ENCODE peak calls at places on chromosome 5, in nine cellular contexts. One of them, this sample, is unnamed.
A peak's percentile ranks its signal among the peaks of the same experiment; 100 is the strongest.

GRCh38 chr5:159713254-159713653 is 203.0 kb upstream of the ADRA1B start:
- DNase-seq in mucosa of descending colon: no peak
- DNase-seq in HFF-Myc: no peak
- DNase-seq in BJ: no peak
- DNase-seq in body of pancreas: no peak
- DNase-seq in tibial artery: no peak
- DNase-seq in skeletal muscle cell: no peak
- DNase-seq in adrenal gland: no peak
- DNase-seq in IMR-90: no peak
- DNase-seq in this sample: no peak

GRCh38 chr5:59698774-59699173 is 194.8 kb downstream of the PDE4D start:
- DNase-seq in IMR-90: no peak
- DNase-seq in HFF-Myc: no peak
- DNase-seq in skeletal muscle cell: no peak
- DNase-seq in body of pancreas: no peak
- DNase-seq in adrenal gland: no peak
- DNase-seq in tibial artery: no peak
- DNase-seq in mucosa of descending colon: no peak
- DNase-seq in BJ: no peak
- DNase-seq in this sample: no peak

GRCh38 chr5:35789732-35790461 is 66.8 kb upstream of the IL7R start:
- DNase-seq in adrenal gland: no peak
- DNase-seq in IMR-90: no peak
- DNase-seq in mucosa of descending colon: no peak
- DNase-seq in skeletal muscle cell: no peak
- DNase-seq in body of pancreas: no peak
- DNase-seq in HFF-Myc: no peak
- DNase-seq in BJ: no peak
- DNase-seq in tibial artery: no peak
- DNase-seq in this sample: no peak

GRCh38 chr5:113223831-113224604 is 210.8 kb downstream of the TSSK1B start:
- DNase-seq in HFF-Myc: no peak
- DNase-seq in adrenal gland: no peak
- DNase-seq in IMR-90: no peak
- DNase-seq in skeletal muscle cell: no peak
- DNase-seq in body of pancreas: no peak
- DNase-seq in BJ: no peak
- DNase-seq in tibial artery: no peak
- DNase-seq in mucosa of descending colon: no peak
- DNase-seq in this sample: no peak

GRCh38 chr5:97142521-97143254 is at the start of gene LIX1:
- DNase-seq in mucosa of descending colon: no peak
- DNase-seq in HFF-Myc: peak; percentile 20
- DNase-seq in IMR-90: peak; percentile 36
- DNase-seq in BJ: no peak
- DNase-seq in tibial artery: peak; percentile 21
- DNase-seq in skeletal muscle cell: peak; percentile 22
- DNase-seq in adrenal gland: peak; percentile 18
- DNase-seq in body of pancreas: peak; percentile 18
- DNase-seq in this sample: no peak

GRCh38 chr5:102781786-102782185 is 26.7 kb downstream of the PAM start:
- DNase-seq in adrenal gland: no peak
- DNase-seq in skeletal muscle cell: no peak
- DNase-seq in HFF-Myc: no peak
- DNase-seq in BJ: no peak
- DNase-seq in IMR-90: no peak
- DNase-seq in tibial artery: no peak
- DNase-seq in mucosa of descending colon: no peak
- DNase-seq in body of pancreas: no peak
- DNase-seq in this sample: no peak

GRCh38 chr5:6705088-6705487 is 8.1 kb upstream of the TENT4A start:
- DNase-seq in body of pancreas: no peak
- DNase-seq in adrenal gland: no peak
- DNase-seq in skeletal muscle cell: no peak
- DNase-seq in IMR-90: no peak
- DNase-seq in mucosa of descending colon: no peak
- DNase-seq in BJ: no peak
- DNase-seq in HFF-Myc: no peak
- DNase-seq in tibial artery: no peak
- DNase-seq in this sample: no peak

GRCh38 chr5:1227669-1228068 is 2.5 kb downstream of the SLC6A18 start:
- DNase-seq in body of pancreas: peak; percentile 51
- DNase-seq in IMR-90: peak; percentile 5
- DNase-seq in BJ: peak; percentile 9
- DNase-seq in skeletal muscle cell: peak; percentile 7
- DNase-seq in mucosa of descending colon: no peak
- DNase-seq in tibial artery: no peak
- DNase-seq in adrenal gland: no peak
- DNase-seq in HFF-Myc: no peak
- DNase-seq in this sample: no peak

GRCh38 chr5:111243353-111243752 is 19.2 kb downstream of the CAMK4 start:
- DNase-seq in adrenal gland: no peak
- DNase-seq in IMR-90: no peak
- DNase-seq in tibial artery: no peak
- DNase-seq in skeletal muscle cell: no peak
- DNase-seq in body of pancreas: no peak
- DNase-seq in HFF-Myc: no peak
- DNase-seq in BJ: no peak
- DNase-seq in mucosa of descending colon: no peak
- DNase-seq in this sample: no peak

GRCh38 chr5:143156556-143156955 is 246.9 kb downstream of the NR3C1 start:
- DNase-seq in skeletal muscle cell: no peak
- DNase-seq in body of pancreas: no peak
- DNase-seq in IMR-90: no peak
- DNase-seq in adrenal gland: no peak
- DNase-seq in HFF-Myc: no peak
- DNase-seq in mucosa of descending colon: no peak
- DNase-seq in BJ: no peak
- DNase-seq in tibial artery: no peak
- DNase-seq in this sample: no peak

GRCh38 chr5:156396063-156396829 is 69.3 kb downstream of the SGCD start:
- DNase-seq in tibial artery: no peak
- DNase-seq in HFF-Myc: no peak
- DNase-seq in mucosa of descending colon: no peak
- DNase-seq in IMR-90: peak; percentile 27
- DNase-seq in body of pancreas: no peak
- DNase-seq in BJ: no peak
- DNase-seq in skeletal muscle cell: no peak
- DNase-seq in adrenal gland: no peak
- DNase-seq in this sample: no peak

GRCh38 chr5:54194326-54194725 is 116.0 kb downstream of the ARL15 start:
- DNase-seq in tibial artery: no peak
- DNase-seq in BJ: no peak
- DNase-seq in skeletal muscle cell: no peak
- DNase-seq in adrenal gland: no peak
- DNase-seq in HFF-Myc: no peak
- DNase-seq in mucosa of descending colon: no peak
- DNase-seq in IMR-90: no peak
- DNase-seq in body of pancreas: no peak
- DNase-seq in this sample: no peak

GRCh38 chr5:174693697-174694400 is 30.5 kb upstream of the MSX2 start:
- DNase-seq in adrenal gland: no peak
- DNase-seq in IMR-90: no peak
- DNase-seq in skeletal muscle cell: no peak
- DNase-seq in HFF-Myc: no peak
- DNase-seq in body of pancreas: peak; percentile 80
- DNase-seq in mucosa of descending colon: peak; percentile 35
- DNase-seq in tibial artery: no peak
- DNase-seq in BJ: no peak
- DNase-seq in this sample: no peak

GRCh38 chr5:174692982-174693422 is 31.4 kb upstream of the MSX2 start:
- DNase-seq in skeletal muscle cell: no peak
- DNase-seq in tibial artery: no peak
- DNase-seq in BJ: no peak
- DNase-seq in body of pancreas: no peak
- DNase-seq in HFF-Myc: no peak
- DNase-seq in IMR-90: no peak
- DNase-seq in mucosa of descending colon: no peak
- DNase-seq in adrenal gland: no peak
- DNase-seq in this sample: no peak

GRCh38 chr5:174690256-174690655 is 34.1 kb upstream of the MSX2 start:
- DNase-seq in tibial artery: no peak
- DNase-seq in body of pancreas: no peak
- DNase-seq in mucosa of descending colon: no peak
- DNase-seq in adrenal gland: peak; percentile 39
- DNase-seq in BJ: no peak
- DNase-seq in skeletal muscle cell: no peak
- DNase-seq in IMR-90: peak; percentile 18
- DNase-seq in HFF-Myc: no peak
- DNase-seq in this sample: no peak

GRCh38 chr5:174688441-174689354 is 35.7 kb upstream of the MSX2 start:
- DNase-seq in skeletal muscle cell: no peak
- DNase-seq in HFF-Myc: no peak
- DNase-seq in IMR-90: no peak
- DNase-seq in adrenal gland: no peak
- DNase-seq in body of pancreas: no peak
- DNase-seq in mucosa of descending colon: no peak
- DNase-seq in tibial artery: no peak
- DNase-seq in BJ: no peak
- DNase-seq in this sample: no peak

DNA sequence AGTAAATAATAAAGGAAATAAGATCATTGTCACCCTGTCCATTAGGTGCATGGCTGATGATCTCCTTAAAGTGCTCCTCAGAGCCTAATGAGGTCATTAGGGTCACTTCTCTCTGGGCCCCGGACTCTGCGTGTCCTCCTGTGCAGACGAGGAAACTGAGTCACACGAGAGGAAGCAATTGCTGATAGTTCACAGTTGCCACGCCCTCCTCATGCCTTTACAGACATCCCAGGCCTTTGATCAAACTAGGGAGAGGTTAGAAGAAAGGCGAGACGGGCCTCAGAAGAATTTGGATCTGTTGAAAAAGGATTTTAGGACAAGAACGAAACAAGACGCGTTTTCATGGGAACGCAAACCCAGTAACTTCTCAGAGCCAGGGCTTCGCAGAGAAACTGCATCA is 32.0 kb upstream of the MSX2 start:
- DNase-seq in tibial artery: no peak
- DNase-seq in IMR-90: no peak
- DNase-seq in skeletal muscle cell: no peak
- DNase-seq in mucosa of descending colon: no peak
- DNase-seq in BJ: no peak
- DNase-seq in adrenal gland: no peak
- DNase-seq in body of pancreas: no peak
- DNase-seq in HFF-Myc: no peak
- DNase-seq in this sample: no peak
- H3K4me3 ChIP-seq in tibial artery: no peak overlapping the region
- H3K4me3 ChIP-seq in IMR-90: no peak overlapping the region
- H3K4me3 ChIP-seq in skeletal muscle cell: no peak overlapping the region
- H3K4me3 ChIP-seq in mucosa of descending colon: no peak overlapping the region
- H3K4me3 ChIP-seq in BJ: no peak overlapping the region
- H3K4me3 ChIP-seq in adrenal gland: no peak overlapping the region
- H3K4me3 ChIP-seq in body of pancreas: no peak overlapping the region
- H3K4me3 ChIP-seq in HFF-Myc: no peak overlapping the region
- H3K4me3 ChIP-seq in this sample: no peak overlapping the region

DNA sequence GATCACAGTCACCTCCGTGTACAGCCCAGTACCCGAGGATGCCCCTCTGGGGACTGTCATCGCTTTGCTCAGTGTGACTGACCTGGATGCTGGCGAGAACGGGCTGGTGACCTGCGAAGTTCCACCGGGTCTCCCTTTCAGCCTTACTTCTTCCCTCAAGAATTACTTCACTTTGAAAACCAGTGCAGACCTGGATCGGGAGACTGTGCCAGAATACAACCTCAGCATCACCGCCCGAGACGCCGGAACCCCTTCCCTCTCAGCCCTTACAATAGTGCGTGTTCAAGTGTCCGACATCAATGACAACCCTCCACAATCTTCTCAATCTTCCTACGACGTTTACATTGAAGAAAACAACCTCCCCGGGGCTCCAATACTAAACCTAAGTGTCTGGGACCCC is 1.4 kb downstream of the PCDHGC3 start:
- DNase-seq in skeletal muscle cell: no peak
- DNase-seq in IMR-90: no peak
- DNase-seq in body of pancreas: no peak
- DNase-seq in adrenal gland: no peak
- DNase-seq in mucosa of descending colon: no peak
- DNase-seq in BJ: no peak
- DNase-seq in HFF-Myc: no peak
- DNase-seq in tibial artery: no peak
- DNase-seq in this sample: no peak
- H3K4me3 ChIP-seq in skeletal muscle cell: peak overlapping the region; percentile 73
- H3K4me3 ChIP-seq in IMR-90: peak overlapping the region; percentile 54
- H3K4me3 ChIP-seq in body of pancreas: no peak overlapping the region
- H3K4me3 ChIP-seq in adrenal gland: peak overlapping the region; percentile 45
- H3K4me3 ChIP-seq in mucosa of descending colon: no peak overlapping the region
- H3K4me3 ChIP-seq in BJ: peak overlapping the region; percentile 53
- H3K4me3 ChIP-seq in HFF-Myc: peak overlapping the region; percentile 58
- H3K4me3 ChIP-seq in tibial artery: peak overlapping the region; percentile 69
- H3K4me3 ChIP-seq in this sample: peak overlapping the region; percentile 64

GRCh38 chr5:172107606-172108005 is 80.4 kb downstream of the STK10 start:
- DNase-seq in mucosa of descending colon: no peak
- DNase-seq in skeletal muscle cell: peak; percentile 64
- DNase-seq in adrenal gland: peak; percentile 44
- DNase-seq in BJ: peak; percentile 89
- DNase-seq in IMR-90: peak; percentile 84
- DNase-seq in body of pancreas: no peak
- DNase-seq in tibial artery: no peak
- DNase-seq in HFF-Myc: no peak
- DNase-seq in this sample: peak; percentile 48
- H3K4me3 ChIP-seq in mucosa of descending colon: no peak overlapping the region
- H3K4me3 ChIP-seq in skeletal muscle cell: no peak overlapping the region
- H3K4me3 ChIP-seq in adrenal gland: no peak overlapping the region
- H3K4me3 ChIP-seq in BJ: no peak overlapping the region
- H3K4me3 ChIP-seq in IMR-90: no peak overlapping the region
- H3K4me3 ChIP-seq in body of pancreas: no peak overlapping the region
- H3K4me3 ChIP-seq in tibial artery: no peak overlapping the region
- H3K4me3 ChIP-seq in HFF-Myc: peak overlapping the region; percentile 5
- H3K4me3 ChIP-seq in this sample: peak overlapping the region; percentile 46

GRCh38 chr5:149378241-149378805 is 769 bp downstream of the IL17B start:
- DNase-seq in skeletal muscle cell: no peak
- DNase-seq in HFF-Myc: no peak
- DNase-seq in IMR-90: no peak
- DNase-seq in body of pancreas: no peak
- DNase-seq in tibial artery: no peak
- DNase-seq in adrenal gland: no peak
- DNase-seq in BJ: no peak
- DNase-seq in mucosa of descending colon: no peak
- DNase-seq in this sample: no peak

GRCh38 chr5:149381261-149381985 is 2.3 kb upstream of the IL17B start:
- DNase-seq in BJ: no peak
- DNase-seq in HFF-Myc: no peak
- DNase-seq in skeletal muscle cell: no peak
- DNase-seq in adrenal gland: no peak
- DNase-seq in IMR-90: no peak
- DNase-seq in tibial artery: no peak
- DNase-seq in body of pancreas: no peak
- DNase-seq in mucosa of descending colon: no peak
- DNase-seq in this sample: no peak

GRCh38 chr5:149380466-149381121 is 1.5 kb upstream of the IL17B start:
- DNase-seq in IMR-90: no peak
- DNase-seq in adrenal gland: no peak
- DNase-seq in tibial artery: peak; percentile 79
- DNase-seq in HFF-Myc: no peak
- DNase-seq in BJ: no peak
- DNase-seq in mucosa of descending colon: peak; percentile 48
- DNase-seq in skeletal muscle cell: no peak
- DNase-seq in body of pancreas: no peak
- DNase-seq in this sample: no peak

GRCh38 chr5:149379807-149380374 is 799 bp upstream of the IL17B start:
- DNase-seq in tibial artery: no peak
- DNase-seq in IMR-90: no peak
- DNase-seq in BJ: no peak
- DNase-seq in mucosa of descending colon: no peak
- DNase-seq in adrenal gland: no peak
- DNase-seq in HFF-Myc: no peak
- DNase-seq in body of pancreas: no peak
- DNase-seq in skeletal muscle cell: no peak
- DNase-seq in this sample: no peak

GRCh38 chr5:149379177-149379761 is at the start of gene IL17B:
- DNase-seq in skeletal muscle cell: no peak
- DNase-seq in mucosa of descending colon: no peak
- DNase-seq in HFF-Myc: no peak
- DNase-seq in IMR-90: no peak
- DNase-seq in tibial artery: no peak
- DNase-seq in body of pancreas: no peak
- DNase-seq in BJ: no peak
- DNase-seq in adrenal gland: no peak
- DNase-seq in this sample: no peak
- H3K4me3 ChIP-seq in skeletal muscle cell: no peak within 1 kb of the TSS
- H3K4me3 ChIP-seq in mucosa of descending colon: no peak within 1 kb of the TSS
- H3K4me3 ChIP-seq in HFF-Myc: no peak within 1 kb of the TSS
- H3K4me3 ChIP-seq in IMR-90: no peak within 1 kb of the TSS
- H3K4me3 ChIP-seq in tibial artery: no peak within 1 kb of the TSS
- H3K4me3 ChIP-seq in body of pancreas: no peak within 1 kb of the TSS
- H3K4me3 ChIP-seq in BJ: no peak within 1 kb of the TSS
- H3K4me3 ChIP-seq in adrenal gland: no peak within 1 kb of the TSS
- H3K4me3 ChIP-seq in this sample: no peak within 1 kb of the TSS